ENCODE peak calls at places on chromosomes 5 and 9, in six cellular contexts. N is tibial artery, R is OCI-LY7, Q is lung, W is MM.1S, M is astrocyte. V is an unnamed sample.

GRCh38 chr5:111068208-111068607 is 3.3 kb upstream of the TSLP start:
- DNase-seq in N (no peak), R (no peak), Q (no peak), W (no peak), M (no peak), V (no peak)

GRCh38 chr9:21031091-21031817 is at the start of gene HACD4:
- DNase-seq in N (peak), R (no peak), Q (peak), W (no peak), M (peak), V (peak)

GRCh38 chr9:110199643-110200042 is 8.3 kb downstream of the C9orf152 start:
- DNase-seq in N (no peak), R (no peak), Q (no peak), W (no peak), M (no peak), V (no peak)

GRCh38 chr9:94150890-94151660 is 66.8 kb downstream of the PTPDC1 start:
- DNase-seq in N (no peak), R (no peak), Q (no peak), W (no peak), M (no peak), V (no peak)

GRCh38 chr5:146553446-146553845 is 37.5 kb upstream of the GPR151 start:
- DNase-seq in N (no peak), R (no peak), Q (no peak), W (no peak), M (no peak), V (no peak)

GRCh38 chr9:77454668-77455067 is 193.5 kb downstream of the GNA14 start:
- DNase-seq in N (no peak), R (no peak), Q (no peak), W (no peak), M (peak), V (no peak)

GRCh38 chr5:39943811-39944210 is 519.0 kb upstream of the DAB2 start:
- DNase-seq in N (no peak), R (no peak), Q (no peak), W (no peak), M (no peak), V (no peak)

GRCh38 chr9:133725886-133726285 is 12.3 kb downstream of the SARDH start:
- DNase-seq in N (no peak), R (no peak), Q (peak), W (no peak), M (no peak), V (no peak)

GRCh38 chr5:14208071-14209021 is 65.2 kb downstream of the TRIO start:
- DNase-seq in N (no peak), R (peak), Q (no peak), W (no peak), M (peak), V (peak)

GRCh38 chr9:79287152-79287766 is 284.5 kb upstream of the TLE4 start:
- DNase-seq in N (no peak), R (no peak), Q (no peak), W (no peak), M (peak), V (no peak)

GRCh38 chr5:72126796-72127195 is 19.5 kb downstream of the MAP1B start:
- DNase-seq in N (no peak), R (no peak), Q (no peak), W (no peak), M (no peak), V (no peak)

GRCh38 chr5:136802382-136802781 is 437.0 kb upstream of the TRPC7 start:
- DNase-seq in N (no peak), R (peak), Q (no peak), W (no peak), M (no peak), V (peak)

GRCh38 chr5:157801-158200 is 33.5 kb upstream of the LRRC14B start:
- DNase-seq in N (no peak), R (no peak), Q (no peak), W (no peak), M (no peak), V (no peak)

GRCh38 chr5:96565843-96566242 is 96.3 kb upstream of the CAST start:
- DNase-seq in N (no peak), R (no peak), Q (no peak), W (no peak), M (peak), V (peak)

GRCh38 chr5:115842089-115842881 is 550 bp downstream of the AP3S1 start:
- DNase-seq in N (peak), R (peak), Q (no peak), W (peak), M (peak), V (peak)

GRCh38 chr9:120742951-120743416 is 28.7 kb upstream of the MEGF9 start:
- DNase-seq in N (no peak), R (peak), Q (no peak), W (peak), M (no peak), V (peak)

GRCh38 chr9:91919621-91920020 is 30.4 kb downstream of the ROR2 start:
- DNase-seq in N (no peak), R (no peak), Q (no peak), W (no peak), M (no peak), V (no peak)

GRCh38 chr5:172772112-172772906 is 1.3 kb upstream of the DUSP1 start:
- DNase-seq in N (peak), R (peak), Q (peak), W (peak), M (peak), V (peak)

GRCh38 chr9:13110766-13111400 is 168.6 kb downstream of the MPDZ start:
- DNase-seq in N (peak), R (no peak), Q (peak), W (no peak), M (peak), V (no peak)

GRCh38 chr5:10704949-10705621 is 55.9 kb downstream of the DAP start:
- DNase-seq in N (no peak), R (no peak), Q (no peak), W (no peak), M (peak), V (peak)

DNA sequence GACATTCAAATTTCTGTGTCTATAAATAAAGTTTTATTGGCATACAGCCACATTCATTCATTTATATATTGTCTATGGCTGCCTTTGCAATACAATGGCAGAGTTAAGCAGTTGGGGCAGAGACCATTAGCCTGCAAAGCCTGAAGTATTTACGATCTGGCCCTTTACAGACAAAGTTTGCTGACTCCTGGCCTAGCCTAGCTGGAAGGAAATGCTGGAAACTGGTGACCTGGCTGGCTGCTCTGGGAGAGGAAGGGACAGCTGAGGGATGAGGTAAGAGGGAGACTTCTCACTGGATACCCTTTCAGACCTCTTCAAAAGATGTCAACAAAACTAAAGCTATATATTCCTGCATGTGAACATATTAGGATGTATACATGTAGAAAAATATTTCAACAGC is 66.0 kb upstream of the PPARGC1B start:
- DNase-seq in N (no peak), R (no peak), Q (no peak), W (no peak), M (no peak), V (no peak)
- H3K27ac ChIP-seq in N (no peak), R (no peak), Q (no peak), W (no peak), M (no peak), V (no peak)

GRCh38 chr9:33223696-33224095 is 16.3 kb upstream of the SPINK4 start:
- DNase-seq in N (no peak), R (peak), Q (no peak), W (peak), M (no peak), V (no peak)
- TF ChIP-seq CTCF in N (no peak), R (peak), Q (no peak), W (peak), M (peak), V (no peak)

GRCh38 chr5:119365847-119366536 is 10.2 kb downstream of the TNFAIP8 start:
- DNase-seq in N (no peak), R (no peak), Q (no peak), W (no peak), M (no peak), V (peak)

GRCh38 chr5:119363271-119363670 is 7.5 kb downstream of the TNFAIP8 start:
- DNase-seq in N (no peak), R (no peak), Q (no peak), W (no peak), M (no peak), V (no peak)

GRCh38 chr5:119361723-119362122 is 5.9 kb downstream of the TNFAIP8 start:
- DNase-seq in N (no peak), R (no peak), Q (no peak), W (no peak), M (no peak), V (no peak)

GRCh38 chr5:119362714-119363113 is 6.9 kb downstream of the TNFAIP8 start:
- DNase-seq in N (no peak), R (no peak), Q (no peak), W (no peak), M (no peak), V (no peak)

DNA sequence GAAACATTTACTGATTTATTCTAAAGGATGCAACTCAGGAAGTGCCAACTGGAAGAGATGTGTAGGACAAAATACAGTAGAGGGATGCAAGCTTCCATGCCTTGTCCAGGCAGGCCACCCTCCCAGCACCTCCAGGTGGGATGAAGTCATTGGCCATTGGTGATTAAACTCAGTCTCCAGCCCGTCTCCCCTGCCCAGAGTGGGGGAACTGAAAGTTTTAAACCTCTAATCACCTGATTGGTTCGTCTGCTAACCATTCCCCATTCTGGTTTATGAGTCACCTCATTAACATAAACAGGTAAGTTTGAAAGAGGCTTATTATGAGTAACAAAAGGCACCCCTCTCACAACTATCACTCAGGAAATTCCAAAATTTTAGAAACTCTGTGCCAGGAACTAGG is 8.1 kb downstream of the TNFAIP8 start:
- DNase-seq in N (no peak), R (no peak), Q (no peak), W (no peak), M (no peak), V (no peak)
- H3K27ac ChIP-seq in N (no peak), R (no peak), Q (no peak), W (no peak), M (no peak), V (no peak)

DNA sequence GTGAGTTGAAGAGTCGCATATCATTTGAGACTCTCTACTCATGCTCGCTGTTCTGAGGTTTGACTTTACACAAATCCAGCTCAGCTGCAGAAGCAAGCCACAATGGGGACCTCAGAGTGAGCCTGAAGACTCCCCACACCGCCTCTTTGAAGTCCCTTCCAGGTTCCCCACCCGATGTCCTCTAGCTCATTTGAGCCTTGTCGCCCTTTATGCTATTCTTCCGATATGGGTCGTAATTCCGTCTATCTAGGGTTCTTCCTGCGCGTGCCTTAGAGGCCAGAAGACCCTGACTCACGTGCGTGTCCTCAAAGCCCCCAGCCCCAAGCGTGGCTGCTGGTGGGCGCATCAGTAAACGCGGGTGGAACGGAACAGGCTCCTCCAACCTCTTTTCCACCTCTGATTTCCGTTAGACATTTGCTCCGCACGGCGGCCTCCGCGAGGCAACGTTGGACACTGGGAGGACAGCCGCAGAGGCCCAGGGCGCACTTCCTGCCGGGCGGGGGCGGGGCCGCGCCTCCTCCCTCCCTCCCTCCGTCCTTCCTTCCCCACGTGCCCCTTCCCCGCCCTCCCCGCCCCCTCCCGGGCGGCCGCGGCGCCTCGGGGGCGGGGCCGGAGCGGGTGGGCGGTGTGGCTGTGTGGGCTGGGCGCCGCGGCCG is at the start of gene SNX30:
- DNase-seq in N (peak), R (peak), Q (peak), W (peak), M (peak), V (peak)
- TF ChIP-seq CTCF in N (no peak), R (no peak), Q (no peak), W (no peak), M (no peak), V (no peak)

GRCh38 chr9:6565312-6565711 is 80.2 kb downstream of the GLDC start:
- DNase-seq in N (no peak), R (no peak), Q (no peak), W (no peak), M (no peak), V (no peak)
- H3K27ac ChIP-seq in N (peak), R (no peak), Q (no peak), W (no peak), M (peak), V (peak)

DNA sequence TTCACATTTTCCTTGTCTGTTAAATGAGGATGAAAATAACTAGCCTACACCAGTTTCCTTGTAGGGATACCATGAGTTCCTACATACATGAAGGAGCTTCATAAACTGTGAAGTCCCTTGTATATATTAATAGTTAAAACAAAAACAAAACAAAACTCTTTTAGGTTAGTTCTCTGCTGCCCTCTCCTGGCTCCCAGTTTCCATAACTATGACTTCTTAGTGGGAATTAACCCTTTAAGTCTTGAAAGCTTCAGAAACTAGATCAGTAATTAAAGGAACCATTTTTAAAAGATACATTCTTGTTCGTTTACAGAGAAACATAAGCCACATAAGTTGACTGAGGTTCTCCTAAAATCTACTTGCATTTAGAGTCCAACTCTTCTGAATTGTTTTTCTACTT is 500.0 kb upstream of the C9orf72 start:
- DNase-seq in N (no peak), R (peak), Q (no peak), W (peak), M (peak), V (peak)
- TF ChIP-seq CTCF in N (peak), R (peak), Q (peak), W (peak), M (peak), V (peak)

DNA sequence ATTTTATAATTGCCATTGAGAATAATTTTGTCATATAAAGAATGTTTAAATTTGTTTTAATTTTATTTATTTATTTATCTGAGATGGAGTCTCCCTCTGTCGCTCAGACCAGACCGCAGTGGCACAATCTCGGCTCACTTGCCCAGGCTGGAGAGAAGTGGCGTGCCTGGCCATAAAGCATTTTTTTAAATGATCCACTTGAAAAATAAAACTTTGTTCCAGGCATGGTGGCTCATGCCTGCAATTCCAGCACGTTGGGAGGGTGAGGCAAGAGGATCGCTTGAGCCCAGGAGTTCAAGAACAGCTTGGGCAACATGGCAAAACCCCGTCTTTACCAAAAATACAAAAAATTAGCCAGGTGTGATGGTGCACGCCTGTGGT is 2.1 kb upstream of the SIT1 start:
- DNase-seq in N (no peak), R (no peak), Q (no peak), W (no peak), M (no peak), V (no peak)
- H3K27ac ChIP-seq in N (no peak), R (no peak), Q (peak), W (no peak), M (no peak), V (peak)

DNA sequence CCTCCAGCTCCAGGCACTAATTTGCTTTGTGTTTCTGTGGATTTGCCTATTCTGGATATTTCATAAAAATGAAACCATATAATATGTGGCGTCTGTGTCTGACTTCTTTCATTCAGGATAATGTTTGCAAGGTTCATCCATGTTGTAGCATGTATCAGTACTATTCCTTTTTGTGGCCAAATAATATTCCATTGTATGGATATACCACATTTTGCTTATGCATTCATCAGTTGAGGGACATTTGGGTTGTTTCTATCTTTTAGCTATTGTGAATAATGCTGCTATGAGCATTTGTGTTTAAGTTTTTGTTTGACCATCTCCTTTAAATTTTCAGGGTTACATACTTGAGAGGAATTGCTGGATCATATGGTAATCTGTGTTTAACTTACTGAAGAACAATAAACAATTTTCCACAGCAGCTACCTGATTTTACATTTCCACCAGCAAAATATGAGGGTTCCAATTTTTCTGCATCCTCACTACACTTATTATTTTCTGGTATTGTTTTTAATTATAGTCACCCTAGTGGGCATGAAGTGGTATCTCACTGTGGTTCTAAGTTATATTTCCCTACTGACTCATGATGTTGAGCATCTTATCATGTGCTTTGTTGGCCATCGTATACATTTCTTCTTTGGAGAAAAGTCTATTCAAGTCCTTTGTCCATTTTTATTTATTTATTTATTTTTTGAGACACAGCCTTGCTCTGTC is 63.9 kb downstream of the GCNT4 start:
- DNase-seq in N (no peak), R (no peak), Q (no peak), W (no peak), M (no peak), V (no peak)
- TF ChIP-seq CTCF in N (no peak), R (no peak), Q (no peak), W (no peak), M (no peak), V (no peak)

DNA sequence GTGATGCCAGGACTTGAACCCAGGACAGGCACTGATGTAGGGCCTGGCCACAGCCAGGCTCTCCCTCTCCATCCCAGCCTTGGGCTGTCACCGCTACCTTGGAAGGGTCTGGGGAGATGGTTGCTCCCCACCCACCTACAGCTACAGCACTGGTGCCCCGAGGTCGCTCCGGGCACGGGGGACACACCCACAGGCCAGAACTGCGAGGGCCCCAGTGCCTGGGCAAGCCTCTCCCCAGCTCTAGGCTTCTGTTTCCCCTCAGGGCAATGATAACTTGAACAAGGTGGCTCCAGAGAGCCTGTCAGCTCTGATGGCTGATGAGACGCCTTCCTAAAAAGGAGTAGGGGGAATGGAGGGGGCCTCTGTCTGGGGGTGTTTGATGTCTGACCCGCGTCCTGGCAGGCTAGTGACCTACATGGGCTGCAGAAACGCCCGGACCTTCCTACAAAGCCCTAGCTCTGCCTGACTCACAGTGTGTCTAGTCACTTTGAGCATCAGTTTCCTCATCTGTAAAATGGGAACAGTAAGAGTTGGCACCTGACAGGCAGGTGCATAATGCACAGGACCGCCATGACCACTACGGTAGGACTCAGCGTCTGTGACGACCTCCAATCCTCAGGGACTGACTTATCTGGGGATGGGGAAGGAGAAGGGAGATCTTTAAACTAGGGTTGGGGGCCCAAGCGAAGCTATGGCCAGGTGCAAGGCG is 76.4 kb downstream of the LRSAM1 start:
- DNase-seq in N (no peak), R (no peak), Q (no peak), W (no peak), M (no peak), V (no peak)
- H3K27ac ChIP-seq in N (peak), R (no peak), Q (peak), W (no peak), M (no peak), V (peak)

V was measured in RWPE1.